ENCODE peak calls at places on chromosomes 12 and 14, in nine cellular contexts. One of them, this sample, is unnamed.

GRCh38 chr12:117143008-117143532 is 43.9 kb upstream of the TESC start:
- DNase-seq in stimulated activated CD4-positive, alpha-beta T cell treated with anti-CD3 and anti-CD28 coated beads, Interleukin-4, amount 100 ng/mL, for 24 hours: no peak
- DNase-seq in stimulated activated CD8-positive, alpha-beta memory T cell treated with anti-CD3 and anti-CD28 coated beads, Interleukin-4, amount 100 ng/mL, for 1 hour: no peak
- DNase-seq in pons: no peak
- DNase-seq in A549: peak
- DNase-seq in progenitor cell of endocrine pancreas: no peak
- DNase-seq in activated B cell treated with CpG ODN at 0.5 μM for 24 hours: no peak
- DNase-seq in mucosa of descending colon: no peak
- DNase-seq in HEK293T: peak
- DNase-seq in this sample: no peak

GRCh38 chr12:12736759-12737676 is 19.9 kb downstream of the CDKN1B start:
- DNase-seq in stimulated activated CD4-positive, alpha-beta T cell treated with anti-CD3 and anti-CD28 coated beads, Interleukin-4, amount 100 ng/mL, for 24 hours: peak
- DNase-seq in pons: peak
- DNase-seq in activated B cell treated with CpG ODN at 0.5 μM for 24 hours: peak
- DNase-seq in A549: peak
- DNase-seq in mucosa of descending colon: no peak
- DNase-seq in progenitor cell of endocrine pancreas: no peak
- DNase-seq in stimulated activated CD8-positive, alpha-beta memory T cell treated with anti-CD3 and anti-CD28 coated beads, Interleukin-4, amount 100 ng/mL, for 1 hour: no peak
- DNase-seq in HEK293T: no peak
- DNase-seq in this sample: peak

GRCh38 chr12:66164349-66164821 is 5.4 kb downstream of the TMBIM4 start:
- DNase-seq in A549: no peak
- DNase-seq in HEK293T: no peak
- DNase-seq in progenitor cell of endocrine pancreas: no peak
- DNase-seq in stimulated activated CD4-positive, alpha-beta T cell treated with anti-CD3 and anti-CD28 coated beads, Interleukin-4, amount 100 ng/mL, for 24 hours: no peak
- DNase-seq in activated B cell treated with CpG ODN at 0.5 μM for 24 hours: no peak
- DNase-seq in stimulated activated CD8-positive, alpha-beta memory T cell treated with anti-CD3 and anti-CD28 coated beads, Interleukin-4, amount 100 ng/mL, for 1 hour: no peak
- DNase-seq in pons: no peak
- DNase-seq in mucosa of descending colon: no peak
- DNase-seq in this sample: no peak

GRCh38 chr12:122669397-122670070 is 33.6 kb downstream of the HCAR2 start:
- DNase-seq in HEK293T: no peak
- DNase-seq in stimulated activated CD4-positive, alpha-beta T cell treated with anti-CD3 and anti-CD28 coated beads, Interleukin-4, amount 100 ng/mL, for 24 hours: no peak
- DNase-seq in A549: peak
- DNase-seq in stimulated activated CD8-positive, alpha-beta memory T cell treated with anti-CD3 and anti-CD28 coated beads, Interleukin-4, amount 100 ng/mL, for 1 hour: no peak
- DNase-seq in pons: no peak
- DNase-seq in activated B cell treated with CpG ODN at 0.5 μM for 24 hours: no peak
- DNase-seq in mucosa of descending colon: no peak
- DNase-seq in progenitor cell of endocrine pancreas: no peak
- DNase-seq in this sample: no peak

GRCh38 chr12:115261691-115262398 is 577.9 kb upstream of the TBX3 start:
- DNase-seq in A549: peak
- DNase-seq in pons: no peak
- DNase-seq in activated B cell treated with CpG ODN at 0.5 μM for 24 hours: no peak
- DNase-seq in progenitor cell of endocrine pancreas: no peak
- DNase-seq in mucosa of descending colon: no peak
- DNase-seq in HEK293T: no peak
- DNase-seq in stimulated activated CD4-positive, alpha-beta T cell treated with anti-CD3 and anti-CD28 coated beads, Interleukin-4, amount 100 ng/mL, for 24 hours: no peak
- DNase-seq in stimulated activated CD8-positive, alpha-beta memory T cell treated with anti-CD3 and anti-CD28 coated beads, Interleukin-4, amount 100 ng/mL, for 1 hour: no peak
- DNase-seq in this sample: no peak

GRCh38 chr12:64968989-64969819 is 144.8 kb downstream of the TBC1D30 start:
- DNase-seq in activated B cell treated with CpG ODN at 0.5 μM for 24 hours: no peak
- DNase-seq in mucosa of descending colon: no peak
- DNase-seq in progenitor cell of endocrine pancreas: no peak
- DNase-seq in stimulated activated CD4-positive, alpha-beta T cell treated with anti-CD3 and anti-CD28 coated beads, Interleukin-4, amount 100 ng/mL, for 24 hours: no peak
- DNase-seq in A549: peak
- DNase-seq in HEK293T: no peak
- DNase-seq in pons: no peak
- DNase-seq in stimulated activated CD8-positive, alpha-beta memory T cell treated with anti-CD3 and anti-CD28 coated beads, Interleukin-4, amount 100 ng/mL, for 1 hour: no peak
- DNase-seq in this sample: no peak

GRCh38 chr12:54459355-54459754 is 14.0 kb downstream of the GTSF1 start:
- DNase-seq in mucosa of descending colon: no peak
- DNase-seq in HEK293T: no peak
- DNase-seq in A549: no peak
- DNase-seq in activated B cell treated with CpG ODN at 0.5 μM for 24 hours: no peak
- DNase-seq in progenitor cell of endocrine pancreas: no peak
- DNase-seq in stimulated activated CD8-positive, alpha-beta memory T cell treated with anti-CD3 and anti-CD28 coated beads, Interleukin-4, amount 100 ng/mL, for 1 hour: no peak
- DNase-seq in stimulated activated CD4-positive, alpha-beta T cell treated with anti-CD3 and anti-CD28 coated beads, Interleukin-4, amount 100 ng/mL, for 24 hours: no peak
- DNase-seq in pons: no peak
- DNase-seq in this sample: no peak

GRCh38 chr14:100784523-100785337 is 41.2 kb upstream of the MEG3 start:
- DNase-seq in HEK293T: no peak
- DNase-seq in progenitor cell of endocrine pancreas: no peak
- DNase-seq in activated B cell treated with CpG ODN at 0.5 μM for 24 hours: no peak
- DNase-seq in mucosa of descending colon: no peak
- DNase-seq in stimulated activated CD8-positive, alpha-beta memory T cell treated with anti-CD3 and anti-CD28 coated beads, Interleukin-4, amount 100 ng/mL, for 1 hour: no peak
- DNase-seq in pons: no peak
- DNase-seq in A549: no peak
- DNase-seq in stimulated activated CD4-positive, alpha-beta T cell treated with anti-CD3 and anti-CD28 coated beads, Interleukin-4, amount 100 ng/mL, for 24 hours: no peak
- DNase-seq in this sample: no peak

GRCh38 chr12:49673446-49674317 is 33.5 kb downstream of the FMNL3 start:
- DNase-seq in stimulated activated CD4-positive, alpha-beta T cell treated with anti-CD3 and anti-CD28 coated beads, Interleukin-4, amount 100 ng/mL, for 24 hours: no peak
- DNase-seq in progenitor cell of endocrine pancreas: peak
- DNase-seq in stimulated activated CD8-positive, alpha-beta memory T cell treated with anti-CD3 and anti-CD28 coated beads, Interleukin-4, amount 100 ng/mL, for 1 hour: no peak
- DNase-seq in activated B cell treated with CpG ODN at 0.5 μM for 24 hours: no peak
- DNase-seq in HEK293T: no peak
- DNase-seq in pons: peak
- DNase-seq in A549: no peak
- DNase-seq in mucosa of descending colon: peak
- DNase-seq in this sample: peak

GRCh38 chr12:69396041-69396440 is 36.5 kb downstream of the YEATS4 start:
- DNase-seq in pons: no peak
- DNase-seq in HEK293T: no peak
- DNase-seq in stimulated activated CD4-positive, alpha-beta T cell treated with anti-CD3 and anti-CD28 coated beads, Interleukin-4, amount 100 ng/mL, for 24 hours: no peak
- DNase-seq in A549: no peak
- DNase-seq in mucosa of descending colon: no peak
- DNase-seq in stimulated activated CD8-positive, alpha-beta memory T cell treated with anti-CD3 and anti-CD28 coated beads, Interleukin-4, amount 100 ng/mL, for 1 hour: no peak
- DNase-seq in activated B cell treated with CpG ODN at 0.5 μM for 24 hours: no peak
- DNase-seq in progenitor cell of endocrine pancreas: no peak
- DNase-seq in this sample: no peak

GRCh38 chr12:123075591-123076171 is 75.2 kb downstream of the PITPNM2 start:
- DNase-seq in HEK293T: peak
- DNase-seq in progenitor cell of endocrine pancreas: no peak
- DNase-seq in mucosa of descending colon: peak
- DNase-seq in activated B cell treated with CpG ODN at 0.5 μM for 24 hours: no peak
- DNase-seq in stimulated activated CD8-positive, alpha-beta memory T cell treated with anti-CD3 and anti-CD28 coated beads, Interleukin-4, amount 100 ng/mL, for 1 hour: peak
- DNase-seq in stimulated activated CD4-positive, alpha-beta T cell treated with anti-CD3 and anti-CD28 coated beads, Interleukin-4, amount 100 ng/mL, for 24 hours: peak
- DNase-seq in A549: no peak
- DNase-seq in pons: no peak
- DNase-seq in this sample: peak

GRCh38 chr14:61177279-61178225 is 103.6 kb downstream of the TMEM30B start:
- DNase-seq in mucosa of descending colon: no peak
- DNase-seq in stimulated activated CD4-positive, alpha-beta T cell treated with anti-CD3 and anti-CD28 coated beads, Interleukin-4, amount 100 ng/mL, for 24 hours: no peak
- DNase-seq in activated B cell treated with CpG ODN at 0.5 μM for 24 hours: no peak
- DNase-seq in pons: no peak
- DNase-seq in progenitor cell of endocrine pancreas: no peak
- DNase-seq in HEK293T: no peak
- DNase-seq in stimulated activated CD8-positive, alpha-beta memory T cell treated with anti-CD3 and anti-CD28 coated beads, Interleukin-4, amount 100 ng/mL, for 1 hour: no peak
- DNase-seq in A549: no peak
- DNase-seq in this sample: no peak

GRCh38 chr14:99554757-99555531 is 49.1 kb downstream of the CCDC85C start:
- DNase-seq in mucosa of descending colon: peak
- DNase-seq in activated B cell treated with CpG ODN at 0.5 μM for 24 hours: no peak
- DNase-seq in stimulated activated CD4-positive, alpha-beta T cell treated with anti-CD3 and anti-CD28 coated beads, Interleukin-4, amount 100 ng/mL, for 24 hours: no peak
- DNase-seq in stimulated activated CD8-positive, alpha-beta memory T cell treated with anti-CD3 and anti-CD28 coated beads, Interleukin-4, amount 100 ng/mL, for 1 hour: no peak
- DNase-seq in A549: peak
- DNase-seq in HEK293T: no peak
- DNase-seq in progenitor cell of endocrine pancreas: no peak
- DNase-seq in pons: no peak
- DNase-seq in this sample: no peak

GRCh38 chr12:99153283-99153682 is 494.3 kb upstream of the GARIN6 start:
- DNase-seq in stimulated activated CD8-positive, alpha-beta memory T cell treated with anti-CD3 and anti-CD28 coated beads, Interleukin-4, amount 100 ng/mL, for 1 hour: no peak
- DNase-seq in A549: no peak
- DNase-seq in stimulated activated CD4-positive, alpha-beta T cell treated with anti-CD3 and anti-CD28 coated beads, Interleukin-4, amount 100 ng/mL, for 24 hours: no peak
- DNase-seq in mucosa of descending colon: no peak
- DNase-seq in pons: no peak
- DNase-seq in HEK293T: no peak
- DNase-seq in progenitor cell of endocrine pancreas: no peak
- DNase-seq in activated B cell treated with CpG ODN at 0.5 μM for 24 hours: no peak
- DNase-seq in this sample: no peak